ENCODE peak calls at places on chromosomes 1 and 21, in eight cellular contexts. R is adrenal gland, A is right lobe of liver, X is LNCaP clone FGC, Y is body of pancreas, U is lower lobe of right lung, W is prostate gland, C is pancreas. J is an unnamed sample.

GRCh38 chr1:161439280-161440232 is 65.7 kb upstream of the FCGR2A start:
- DNase-seq in R (no peak), A (no peak), X (no peak), Y (peak), U (peak), W (no peak), C (peak), J (peak)

GRCh38 chr1:229139320-229139719 is 131.6 kb upstream of the RAB4A start:
- DNase-seq in R (no peak), A (no peak), X (no peak), Y (no peak), U (no peak), W (no peak), C (no peak), J (no peak)

GRCh38 chr1:216044538-216044937 is 378.7 kb downstream of the USH2A start:
- DNase-seq in R (no peak), A (no peak), X (no peak), Y (no peak), U (no peak), W (no peak), C (no peak), J (no peak)

GRCh38 chr1:2875677-2876531 is 74.4 kb upstream of the TTC34 start:
- DNase-seq in R (no peak), A (no peak), X (no peak), Y (peak), U (no peak), W (peak), C (peak), J (no peak)

GRCh38 chr1:24362982-24363614 is 43.9 kb downstream of the GRHL3 start:
- DNase-seq in R (peak), A (no peak), X (no peak), Y (peak), U (no peak), W (no peak), C (peak), J (peak)

GRCh38 chr1:21238141-21238800 is 52.0 kb downstream of the ECE1 start:
- DNase-seq in R (peak), A (no peak), X (no peak), Y (no peak), U (no peak), W (no peak), C (no peak), J (peak)

GRCh38 chr1:228362141-228362883 is 44.3 kb downstream of the TRIM11 start:
- DNase-seq in R (peak), A (peak), X (no peak), Y (peak), U (peak), W (no peak), C (no peak), J (no peak)

GRCh38 chr1:208206092-208206698 is 38.0 kb downstream of the PLXNA2 start:
- DNase-seq in R (no peak), A (no peak), X (no peak), Y (no peak), U (no peak), W (no peak), C (no peak), J (no peak)

GRCh38 chr1:173489149-173489600 is 12.0 kb downstream of the PRDX6 start:
- DNase-seq in R (no peak), A (no peak), X (peak), Y (no peak), U (no peak), W (no peak), C (no peak), J (peak)

GRCh38 chr1:167054531-167054930 is 35.6 kb downstream of the GPA33 start:
- DNase-seq in R (no peak), A (no peak), X (no peak), Y (no peak), U (no peak), W (no peak), C (no peak), J (no peak)

GRCh38 chr21:44930543-44930981 is 9.3 kb upstream of the SLX9 start:
- DNase-seq in R (no peak), A (peak), X (no peak), Y (no peak), U (peak), W (no peak), C (no peak), J (peak)

GRCh38 chr1:105730701-105731100 is 1325.8 kb upstream of the PRMT6 start:
- DNase-seq in R (no peak), A (no peak), X (no peak), Y (no peak), U (no peak), W (no peak), C (no peak), J (no peak)

GRCh38 chr1:150151291-150152181 is 1.8 kb downstream of the PLEKHO1 start:
- DNase-seq in R (peak), A (no peak), X (no peak), Y (no peak), U (no peak), W (no peak), C (no peak), J (no peak)

GRCh38 chr1:100213141-100213540 is 35.1 kb upstream of the LRRC39 start:
- DNase-seq in R (no peak), A (no peak), X (no peak), Y (no peak), U (no peak), W (no peak), C (no peak), J (no peak)

GRCh38 chr1:89576016-89576415 is 51.4 kb downstream of the LRRC8B start:
- DNase-seq in R (no peak), A (no peak), X (no peak), Y (no peak), U (no peak), W (no peak), C (no peak), J (no peak)

GRCh38 chr1:177239792-177240191 is 69.0 kb downstream of the BRINP2 start:
- DNase-seq in R (no peak), A (no peak), X (no peak), Y (no peak), U (no peak), W (no peak), C (no peak), J (no peak)

DNA sequence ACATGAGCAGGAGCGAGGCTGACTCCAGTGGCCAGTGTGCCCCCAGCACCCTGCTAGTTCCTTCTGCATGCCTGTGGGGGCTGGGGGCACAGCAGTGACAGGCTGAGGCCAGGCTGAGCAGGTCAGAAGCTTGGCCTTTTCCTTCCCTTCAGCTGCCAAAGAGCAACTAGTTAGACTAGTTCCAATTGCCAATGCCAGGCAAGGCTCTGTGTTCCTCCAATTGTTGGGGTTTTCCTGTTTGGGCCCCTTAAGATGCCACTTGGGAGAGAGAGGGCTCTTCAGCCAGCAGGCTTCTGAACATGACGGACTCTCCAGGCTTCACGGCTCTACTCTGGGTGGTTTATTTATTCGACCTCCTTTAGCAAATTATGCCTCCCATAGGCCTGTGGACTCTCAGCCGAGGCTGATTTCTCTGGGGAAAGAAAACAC is 129.4 kb upstream of the ATP1A1 start:
- DNase-seq in R (no peak), A (no peak), X (no peak), Y (no peak), U (peak), W (peak), C (no peak), J (no peak)
- H3K4me3 ChIP-seq in R (no peak), A (no peak), X (no peak), Y (no peak), U (no peak), W (no peak), C (no peak), J (no peak)

GRCh38 chr1:244450597-244451538 is 841 bp downstream of the ADSS2 start:
- DNase-seq in R (peak), A (peak), X (no peak), Y (peak), U (peak), W (peak), C (peak), J (peak)

GRCh38 chr1:244451539-244451950 is at the start of gene ADSS2:
- DNase-seq in R (no peak), A (no peak), X (no peak), Y (no peak), U (no peak), W (peak), C (no peak), J (no peak)

GRCh38 chr1:244449936-244450508 is 1.7 kb downstream of the ADSS2 start:
- DNase-seq in R (no peak), A (no peak), X (no peak), Y (no peak), U (no peak), W (no peak), C (no peak), J (no peak)

GRCh38 chr1:244454412-244454811 is 2.7 kb upstream of the ADSS2 start:
- DNase-seq in R (no peak), A (no peak), X (peak), Y (no peak), U (no peak), W (peak), C (no peak), J (no peak)

DNA sequence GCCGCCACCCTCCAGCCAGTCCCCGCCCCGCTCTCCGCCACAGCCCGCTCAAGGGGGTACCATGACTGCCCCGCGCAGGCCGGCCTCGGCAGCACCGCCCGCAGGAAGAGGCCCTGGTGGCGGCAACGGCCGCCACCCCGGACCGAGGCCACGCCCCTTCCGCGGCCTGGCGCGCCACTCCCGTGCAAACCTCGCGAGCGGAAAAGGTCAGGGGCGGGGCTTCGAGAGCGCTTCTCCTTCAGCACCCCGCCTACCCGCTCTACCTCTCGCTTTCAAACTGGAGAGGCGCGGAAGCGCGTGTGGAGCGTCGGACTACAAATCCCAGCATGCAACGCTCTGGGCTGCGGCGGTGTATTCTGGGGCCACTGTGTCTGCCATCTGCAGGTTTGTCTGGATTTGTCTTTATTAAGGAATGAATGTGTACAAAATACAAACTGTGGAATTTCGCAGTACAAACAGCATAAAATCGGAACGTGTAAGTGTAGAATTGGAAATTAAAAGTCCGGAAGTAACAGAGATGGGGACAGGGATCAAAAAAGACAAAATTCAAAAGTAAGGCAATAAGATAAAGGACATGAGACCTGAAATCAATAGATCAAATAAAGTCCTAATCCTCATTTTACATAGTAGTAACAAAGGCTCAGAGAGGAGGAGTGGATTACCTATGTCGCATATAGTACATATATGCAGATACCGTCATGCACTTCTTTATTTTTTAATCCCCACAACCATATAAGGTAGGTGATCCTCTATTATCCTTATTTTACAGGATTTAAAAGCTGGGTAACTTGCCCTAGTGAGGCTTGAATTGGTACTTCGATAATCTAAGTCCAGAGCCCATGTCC is 464 bp upstream of the ADSS2 start:
- DNase-seq in R (peak), A (peak), X (peak), Y (peak), U (peak), W (peak), C (peak), J (peak)
- TF ChIP-seq CTCF in R (no peak), A (peak), X (peak), Y (peak), U (no peak), W (peak), C (peak), J (peak)

GRCh38 chr1:8460132-8460544 is 142.2 kb downstream of the SLC45A1 start:
- DNase-seq in R (no peak), A (no peak), X (no peak), Y (no peak), U (no peak), W (no peak), C (no peak), J (no peak)
- H3K4me3 ChIP-seq in R (no peak), A (no peak), X (no peak), Y (no peak), U (no peak), W (no peak), C (no peak), J (no peak)

DNA sequence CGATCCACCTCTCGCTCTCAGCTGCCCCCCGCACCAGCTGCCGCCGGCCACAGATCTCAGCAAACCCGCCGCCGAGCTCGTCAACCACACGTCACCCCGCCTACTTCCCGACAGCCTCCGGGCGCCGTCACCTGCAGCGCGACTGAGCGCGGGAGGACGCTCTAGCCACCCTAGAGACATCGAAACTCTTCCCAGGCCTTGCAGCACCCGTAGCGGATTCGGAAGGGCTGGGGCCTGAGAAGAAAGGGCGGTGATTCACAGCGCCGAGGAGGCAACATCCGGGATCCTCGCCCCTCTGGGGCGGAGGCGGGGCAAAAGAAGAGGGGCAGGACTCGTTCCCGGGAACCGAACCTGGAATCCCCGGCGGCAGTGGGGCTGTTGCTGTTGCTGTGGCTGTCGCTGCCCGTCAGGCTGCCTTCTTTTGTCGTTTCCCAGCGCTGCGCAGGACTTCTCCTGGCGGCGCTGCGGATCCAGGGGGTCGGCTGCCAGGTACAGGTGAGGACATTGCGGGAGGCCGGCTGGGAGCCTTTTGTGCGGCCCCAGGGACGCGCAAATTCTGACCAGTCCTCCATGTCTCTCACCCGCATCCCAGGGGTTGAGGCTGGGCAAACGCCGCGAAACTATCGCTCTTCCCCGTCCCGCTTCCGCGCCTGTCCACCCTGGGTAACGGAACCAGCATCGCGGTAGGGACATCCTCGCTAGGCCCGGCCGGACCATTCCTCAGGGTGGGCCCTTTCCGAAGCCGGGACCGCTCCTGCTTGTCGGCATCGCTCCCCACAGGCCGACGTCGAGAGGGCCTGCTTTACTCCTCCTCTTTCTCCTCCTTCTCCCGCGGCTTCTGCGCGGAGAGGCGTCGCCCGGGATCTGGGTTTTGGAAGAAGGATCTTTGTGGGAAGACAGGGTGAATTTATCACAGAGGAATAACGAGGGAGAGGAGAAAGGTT is at the start of the genes RO60 and UCHL5:
- DNase-seq in R (peak), A (peak), X (peak), Y (peak), U (peak), W (peak), C (peak), J (peak)
- TF ChIP-seq CTCF in R (no peak), A (no peak), X (peak), Y (no peak), U (no peak), W (no peak), C (no peak), J (no peak)

GRCh38 chr1:68168545-68169065 is 63.7 kb downstream of the WLS start:
- DNase-seq in R (no peak), A (no peak), X (no peak), Y (no peak), U (no peak), W (no peak), C (no peak), J (peak)

GRCh38 chr1:68175621-68176398 is 56.5 kb downstream of the WLS start:
- DNase-seq in R (peak), A (no peak), X (peak), Y (peak), U (no peak), W (no peak), C (peak), J (peak)

GRCh38 chr1:68174173-68175113 is 57.9 kb downstream of the WLS start:
- DNase-seq in R (peak), A (no peak), X (no peak), Y (peak), U (peak), W (peak), C (peak), J (peak)

GRCh38 chr1:68178821-68179490 is 53.4 kb downstream of the WLS start:
- DNase-seq in R (no peak), A (no peak), X (no peak), Y (no peak), U (no peak), W (no peak), C (no peak), J (peak)

DNA sequence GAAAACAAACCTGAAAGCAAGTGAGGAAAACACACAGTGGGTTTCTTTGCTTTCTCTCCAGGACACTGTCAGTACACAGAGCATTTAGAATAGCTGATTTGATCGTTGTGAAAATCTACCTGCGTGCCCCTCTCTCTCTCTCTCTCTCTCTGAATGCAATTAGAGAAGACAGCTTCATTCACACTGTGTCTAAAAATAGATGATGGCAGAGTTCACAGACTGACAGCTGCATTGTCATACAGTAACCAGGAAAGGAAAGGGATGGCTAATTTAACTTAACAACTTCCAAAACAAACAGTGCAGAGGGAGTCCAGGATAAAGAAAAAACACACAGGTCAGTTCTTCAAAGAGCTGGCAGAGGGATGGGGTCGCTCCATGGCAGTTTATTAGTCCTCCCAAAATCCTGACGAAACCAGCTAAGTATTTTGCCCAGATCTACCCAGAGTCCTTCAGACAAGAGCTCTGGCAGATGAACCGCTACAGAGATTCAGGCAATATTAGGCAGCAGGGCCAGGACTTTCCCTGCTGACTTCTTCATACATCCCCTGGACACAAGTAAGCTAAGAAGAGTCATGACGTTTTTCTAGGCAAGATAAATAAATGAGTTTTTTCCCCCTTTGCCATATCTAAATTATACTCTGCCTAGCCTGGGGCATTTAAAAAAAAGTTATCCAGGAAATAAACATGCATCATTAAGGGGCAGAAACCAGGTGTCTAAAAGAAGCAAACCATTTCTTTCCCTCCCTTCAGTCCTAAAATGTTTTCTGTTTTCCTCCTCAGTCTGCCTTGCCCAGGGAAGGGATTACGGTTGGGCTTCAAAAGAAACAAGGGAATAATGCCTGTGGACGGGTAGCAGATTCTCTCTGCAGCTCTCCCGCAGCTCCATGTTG is 58.8 kb downstream of the WLS start:
- DNase-seq in R (no peak), A (no peak), X (peak), Y (no peak), U (no peak), W (no peak), C (no peak), J (peak)
- H3K4me3 ChIP-seq in R (no peak), A (no peak), X (no peak), Y (no peak), U (no peak), W (no peak), C (no peak), J (peak)

GRCh38 chr1:19096990-19097389 is 113.1 kb downstream of the UBR4 start:
- DNase-seq in R (no peak), A (no peak), X (no peak), Y (no peak), U (no peak), W (no peak), C (no peak), J (no peak)

GRCh38 chr1:19100008-19100407 is 110.1 kb downstream of the UBR4 start:
- DNase-seq in R (no peak), A (no peak), X (no peak), Y (no peak), U (no peak), W (no peak), C (no peak), J (no peak)

GRCh38 chr1:19101244-19101643 is 108.8 kb downstream of the UBR4 start:
- DNase-seq in R (no peak), A (no peak), X (no peak), Y (no peak), U (no peak), W (no peak), C (no peak), J (no peak)

GRCh38 chr1:19091539-19091938 is 118.5 kb downstream of the UBR4 start:
- DNase-seq in R (no peak), A (no peak), X (no peak), Y (no peak), U (no peak), W (no peak), C (no peak), J (peak)

GRCh38 chr1:19096036-19096833 is 113.8 kb downstream of the UBR4 start:
- DNase-seq in R (peak), A (no peak), X (no peak), Y (peak), U (peak), W (peak), C (peak), J (peak)
- TF ChIP-seq CTCF in R (no peak), A (peak), X (peak), Y (peak), U (peak), W (peak), C (peak), J (peak)

GRCh38 chr1:147077081-147077480 is 95.2 kb downstream of the PRKAB2 start:
- DNase-seq in R (no peak), A (no peak), X (no peak), Y (no peak), U (no peak), W (no peak), C (no peak), J (no peak)

GRCh38 chr1:147071142-147071541 is 101.1 kb downstream of the PRKAB2 start:
- DNase-seq in R (no peak), A (no peak), X (no peak), Y (no peak), U (no peak), W (no peak), C (no peak), J (no peak)

GRCh38 chr1:147076442-147076841 is 95.8 kb downstream of the PRKAB2 start:
- DNase-seq in R (no peak), A (no peak), X (peak), Y (no peak), U (no peak), W (no peak), C (no peak), J (no peak)

GRCh38 chr1:147072371-147073061 is 99.8 kb downstream of the PRKAB2 start:
- DNase-seq in R (peak), A (no peak), X (no peak), Y (no peak), U (no peak), W (no peak), C (no peak), J (no peak)

DNA sequence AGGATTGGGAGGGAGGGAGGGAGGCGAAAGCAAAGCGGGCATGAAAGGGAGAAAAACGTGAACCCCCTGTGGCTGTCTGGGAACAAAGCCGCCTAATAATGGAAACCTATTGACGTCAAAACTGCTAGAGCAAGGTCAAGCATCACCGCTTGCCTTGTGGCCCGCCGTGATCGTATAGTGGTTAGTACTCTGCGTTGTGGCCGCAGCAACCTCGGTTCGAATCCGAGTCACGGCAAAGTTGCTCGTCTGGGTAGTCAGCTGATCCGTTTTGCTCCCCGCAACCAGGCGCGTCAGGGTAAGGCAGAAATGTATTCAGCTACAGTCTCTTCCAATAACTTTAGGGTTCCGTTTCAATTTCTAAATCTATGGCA is 99.2 kb downstream of the PRKAB2 start:
- DNase-seq in R (no peak), A (no peak), X (no peak), Y (no peak), U (no peak), W (no peak), C (no peak), J (no peak)
- H3K4me3 ChIP-seq in R (peak), A (peak), X (no peak), Y (no peak), U (peak), W (no peak), C (no peak), J (no peak)